ENCODE peak calls at places on chromosomes 11 and 22, in nine cellular contexts. One of them, this sample, is unnamed.
A peak's percentile ranks its signal among the peaks of the same experiment; 100 is the strongest.

GRCh38 chr22:27866136-27867091 is 52.6 kb downstream of the PITPNB start:
- DNase-seq in amygdala: no peak
- DNase-seq in GF-D8: no peak
- DNase-seq in A549: peak; percentile 74
- DNase-seq in Caco-2: no peak
- DNase-seq in trophoblast cell: peak; percentile 80
- DNase-seq in AG10803: peak; percentile 89
- DNase-seq in T-cell: no peak
- DNase-seq in NCI-H1436: no peak
- DNase-seq in this sample: no peak

GRCh38 chr11:120122921-120123683 is 14.8 kb downstream of the TRIM29 start:
- DNase-seq in amygdala: no peak
- DNase-seq in GF-D8: peak; percentile 57
- DNase-seq in A549: no peak
- DNase-seq in Caco-2: no peak
- DNase-seq in trophoblast cell: no peak
- DNase-seq in AG10803: no peak
- DNase-seq in T-cell: no peak
- DNase-seq in NCI-H1436: no peak
- DNase-seq in this sample: no peak

GRCh38 chr11:107619926-107620325 is 29.0 kb downstream of the ELMOD1 start:
- DNase-seq in amygdala: no peak
- DNase-seq in GF-D8: no peak
- DNase-seq in A549: no peak
- DNase-seq in Caco-2: no peak
- DNase-seq in trophoblast cell: no peak
- DNase-seq in AG10803: peak; percentile 38
- DNase-seq in T-cell: no peak
- DNase-seq in NCI-H1436: no peak
- DNase-seq in this sample: no peak

GRCh38 chr11:46285173-46285572 is 7.7 kb downstream of the CREB3L1 start:
- DNase-seq in amygdala: no peak
- DNase-seq in GF-D8: no peak
- DNase-seq in A549: no peak
- DNase-seq in Caco-2: no peak
- DNase-seq in trophoblast cell: no peak
- DNase-seq in AG10803: no peak
- DNase-seq in T-cell: no peak
- DNase-seq in NCI-H1436: no peak
- DNase-seq in this sample: no peak

GRCh38 chr11:116373545-116373944 is 399.2 kb downstream of the BUD13 start:
- DNase-seq in amygdala: no peak
- DNase-seq in GF-D8: no peak
- DNase-seq in A549: no peak
- DNase-seq in Caco-2: no peak
- DNase-seq in trophoblast cell: no peak
- DNase-seq in AG10803: no peak
- DNase-seq in T-cell: no peak
- DNase-seq in NCI-H1436: no peak
- DNase-seq in this sample: no peak

GRCh38 chr11:60719406-60719805 is 5.1 kb upstream of the MS4A18 start:
- DNase-seq in amygdala: no peak
- DNase-seq in GF-D8: no peak
- DNase-seq in A549: no peak
- DNase-seq in Caco-2: no peak
- DNase-seq in trophoblast cell: no peak
- DNase-seq in AG10803: no peak
- DNase-seq in T-cell: no peak
- DNase-seq in NCI-H1436: no peak
- DNase-seq in this sample: no peak

GRCh38 chr11:72696866-72697428 is 22.7 kb upstream of the PDE2A start:
- DNase-seq in amygdala: no peak
- DNase-seq in GF-D8: no peak
- DNase-seq in A549: no peak
- DNase-seq in Caco-2: no peak
- DNase-seq in trophoblast cell: peak; percentile 75
- DNase-seq in AG10803: peak; percentile 29
- DNase-seq in T-cell: no peak
- DNase-seq in NCI-H1436: no peak
- DNase-seq in this sample: no peak

GRCh38 chr11:68354181-68354872 is 41.9 kb downstream of the LRP5 start:
- DNase-seq in amygdala: peak; percentile 21
- DNase-seq in GF-D8: no peak
- DNase-seq in A549: peak; percentile 91
- DNase-seq in Caco-2: no peak
- DNase-seq in trophoblast cell: peak; percentile 92
- DNase-seq in AG10803: peak; percentile 99
- DNase-seq in T-cell: no peak
- DNase-seq in NCI-H1436: no peak
- DNase-seq in this sample: no peak

GRCh38 chr22:48142388-48142787 is 1379.9 kb downstream of the TBC1D22A start:
- DNase-seq in amygdala: no peak
- DNase-seq in GF-D8: no peak
- DNase-seq in A549: no peak
- DNase-seq in Caco-2: no peak
- DNase-seq in trophoblast cell: no peak
- DNase-seq in AG10803: no peak
- DNase-seq in T-cell: no peak
- DNase-seq in NCI-H1436: no peak
- DNase-seq in this sample: no peak

GRCh38 chr22:43992331-43992821 is 31.7 kb upstream of the PARVB start:
- DNase-seq in amygdala: no peak
- DNase-seq in GF-D8: no peak
- DNase-seq in A549: no peak
- DNase-seq in Caco-2: no peak
- DNase-seq in trophoblast cell: no peak
- DNase-seq in AG10803: peak; percentile 85
- DNase-seq in T-cell: no peak
- DNase-seq in NCI-H1436: no peak
- DNase-seq in this sample: no peak

This sample was measured in NCI-H510A treated with DMSO at 0.1 percent for 48 hours.